ENCODE peak calls at places on chromosome 7, in six cellular contexts. U is PC-3, R is thyroid gland, N is AG04450, I is GM12878, C is pancreas. H is an unnamed sample.

GRCh38 chr7:51209426-51209825 is 107.2 kb downstream of the COBL start:
- DNase-seq in U (no peak), C (no peak), R (no peak), N (no peak), I (no peak), H (no peak)

GRCh38 chr7:123749537-123749857 is 694 bp upstream of the WASL start:
- DNase-seq in R (no peak), N (peak; percentile 24), I (no peak), C (no peak), U (peak; percentile 70), H (no peak)

GRCh38 chr7:27183682-27184341 is 1.2 kb downstream of the HOXA11 start:
- DNase-seq in N (no peak), C (peak; percentile 6), U (no peak), R (no peak), I (no peak), H (no peak)

GRCh38 chr7:22949944-22950343 is 64.0 kb downstream of the HYCC1 start:
- DNase-seq in I (no peak), C (no peak), U (no peak), R (no peak), N (no peak), H (no peak)

GRCh38 chr7:74181821-74182220 is 7.7 kb downstream of the EIF4H start:
- DNase-seq in C (no peak), I (no peak), R (no peak), N (no peak), U (no peak), H (no peak)

GRCh38 chr7:98831641-98832221 is 38.1 kb downstream of the TMEM130 start:
- DNase-seq in I (no peak), C (no peak), U (peak; percentile 25), N (no peak), R (no peak), H (peak; percentile 44)

GRCh38 chr7:65832281-65832680 is 40.6 kb upstream of the VKORC1L1 start:
- DNase-seq in C (no peak), R (peak; percentile 60), N (no peak), I (no peak), U (peak; percentile 16), H (peak; percentile 33)

GRCh38 chr7:20085086-20085485 is 132.1 kb downstream of the MACC1 start:
- DNase-seq in I (no peak), R (no peak), N (no peak), C (no peak), U (no peak), H (no peak)

GRCh38 chr7:44386139-44386913 is 60.9 kb upstream of the CAMK2B start:
- DNase-seq in R (peak; percentile 67), N (no peak), U (no peak), C (peak; percentile 5), I (no peak), H (no peak)

GRCh38 chr7:116671681-116672595 is at the start of gene MET:
- DNase-seq in N (peak; percentile 21), C (peak; percentile 90), I (no peak), R (peak; percentile 91), U (peak; percentile 90), H (peak; percentile 68)

GRCh38 chr7:74334026-74334425 is 44.8 kb downstream of the CLIP2 start:
- DNase-seq in R (no peak), N (peak; percentile 42), C (no peak), U (peak; percentile 4), I (no peak), H (no peak)

GRCh38 chr7:36266201-36266600 is 113.1 kb downstream of the EEPD1 start:
- DNase-seq in N (no peak), R (no peak), U (no peak), I (no peak), C (no peak), H (no peak)

GRCh38 chr7:47336178-47337020 is 245.5 kb downstream of the TNS3 start:
- DNase-seq in N (peak; percentile 48), R (peak; percentile 79), U (no peak), C (no peak), I (no peak), H (no peak)

GRCh38 chr7:139711991-139712753 is 65.6 kb downstream of the HIPK2 start:
- DNase-seq in I (no peak), U (no peak), R (no peak), N (no peak), C (no peak), H (no peak)

GRCh38 chr7:127887631-127888030 is 143.6 kb downstream of the LRRC4 start:
- DNase-seq in C (no peak), N (no peak), U (no peak), I (no peak), R (no peak), H (no peak)

GRCh38 chr7:85023066-85023687 is 163.7 kb downstream of the SEMA3D start:
- DNase-seq in U (peak; percentile 69), R (peak; percentile 4), N (peak; percentile 15), I (no peak), C (peak; percentile 13), H (peak; percentile 61)

GRCh38 chr7:76011437-76011836 is 17.0 kb upstream of the TMEM120A start:
- DNase-seq in I (no peak), N (peak; percentile 80), U (no peak), R (no peak), C (no peak), H (no peak)

GRCh38 chr7:43954524-43955228 is 28.4 kb downstream of the UBE2D4 start:
- DNase-seq in C (peak; percentile 29), U (peak; percentile 69), R (peak; percentile 9), N (peak; percentile 11), I (peak; percentile 7), H (peak; percentile 20)

GRCh38 chr7:84271550-84271949 is 77.0 kb upstream of the SEMA3A start:
- DNase-seq in C (no peak), N (no peak), R (no peak), U (no peak), I (no peak), H (no peak)

GRCh38 chr7:127751723-127752448 is 99.9 kb downstream of the SND1 start:
- DNase-seq in U (no peak), C (no peak), N (no peak), I (no peak), R (peak; percentile 26), H (no peak)

DNA sequence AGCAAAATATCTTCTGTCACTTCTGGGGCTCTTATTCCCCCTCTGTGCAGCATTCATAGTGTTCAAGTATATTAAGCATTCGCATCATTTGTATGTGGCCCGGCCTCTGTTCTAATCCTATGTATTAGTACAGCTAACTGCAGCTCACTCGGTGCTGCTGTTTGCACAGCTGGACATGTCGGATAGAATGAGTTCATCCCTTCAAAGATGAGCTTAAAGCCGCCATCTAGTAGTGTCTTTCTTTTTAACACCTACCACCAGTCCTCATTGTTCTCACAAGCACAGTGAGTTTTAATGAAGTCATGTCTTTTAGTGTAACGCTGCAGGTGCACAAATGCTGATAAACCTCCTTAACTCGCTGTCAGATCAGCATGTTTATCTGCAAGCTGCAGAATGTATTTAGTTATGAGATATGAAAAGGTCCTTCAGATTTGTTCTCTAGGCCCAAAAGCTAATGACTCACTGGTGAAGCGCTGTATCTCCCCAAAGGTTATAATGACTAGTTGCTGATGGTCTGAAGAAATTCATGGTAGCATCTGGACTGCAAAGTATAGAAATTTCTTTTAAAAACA is 247.5 kb downstream of the MTERF1 start:
- DNase-seq in N (no peak), C (no peak), I (no peak), U (no peak), R (no peak), H (no peak)
- TF ChIP-seq CTCF in N (no peak), C (no peak), I (no peak), U (no peak), R (no peak), H (no peak)

DNA sequence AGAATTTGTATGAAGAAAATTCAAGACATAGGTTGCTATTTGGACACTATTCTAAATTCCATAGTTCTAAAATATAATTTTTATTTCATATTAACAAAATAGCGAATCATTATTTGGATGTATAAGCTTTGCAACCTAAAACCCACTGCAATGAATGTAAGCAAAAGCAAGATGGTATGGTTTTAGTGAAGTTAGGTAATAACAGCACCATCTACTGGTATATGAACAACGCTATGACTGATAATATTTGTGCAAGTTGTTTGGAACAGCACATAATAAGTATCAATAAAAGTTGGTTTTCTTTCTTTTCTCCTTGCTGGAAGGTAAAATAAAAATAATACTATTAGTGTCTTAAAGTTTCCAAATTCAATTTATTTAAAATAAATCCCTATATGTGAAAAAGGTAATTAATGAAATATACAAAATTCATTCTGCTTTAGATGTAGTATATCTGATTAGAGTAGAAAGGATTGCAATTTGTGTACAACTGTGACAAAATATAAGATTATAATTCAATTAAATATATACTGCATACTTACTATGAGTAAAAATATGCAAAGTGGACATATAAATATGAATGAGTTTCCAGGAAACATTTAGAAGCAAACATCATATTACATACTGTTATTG is 79.0 kb upstream of the LSM8 start:
- DNase-seq in C (no peak), I (no peak), U (peak; percentile 54), R (no peak), N (no peak), H (no peak)
- TF ChIP-seq CTCF in C (no peak), I (peak; percentile 52), U (peak; percentile 70), R (no peak), N (peak; percentile 66), H (peak; percentile 35)

DNA sequence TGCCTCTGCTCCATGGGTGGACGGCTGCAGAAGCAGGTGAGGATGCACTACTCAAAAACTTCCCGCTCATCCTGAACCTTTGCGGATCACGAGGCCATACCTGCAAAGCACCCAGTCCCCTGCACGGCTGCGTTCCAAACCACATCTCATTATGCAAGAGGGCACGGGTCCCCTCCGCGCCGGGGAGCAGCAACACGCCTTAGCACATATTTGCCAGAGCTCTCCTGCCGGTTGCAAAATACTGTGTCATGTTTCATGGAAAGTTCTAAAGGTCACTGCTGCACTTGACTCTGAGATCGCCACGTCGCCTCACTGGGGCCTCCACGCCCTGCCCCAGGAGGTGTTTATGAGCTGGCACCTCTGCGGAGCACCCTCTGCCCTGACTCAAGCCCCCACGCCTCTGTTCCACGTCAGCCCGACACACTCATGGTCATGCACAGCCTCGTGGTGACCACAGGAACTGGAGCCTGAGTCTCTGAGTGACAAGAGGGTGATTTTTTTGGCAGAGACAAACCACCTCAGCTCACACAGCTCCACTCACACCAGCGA is 131.8 kb downstream of the PRKAG2 start:
- DNase-seq in R (peak; percentile 42), U (peak; percentile 88), I (no peak), C (peak; percentile 82), N (no peak), H (no peak)
- TF ChIP-seq CTCF in R (no peak), U (peak; percentile 61), I (no peak), C (peak; percentile 24), N (peak; percentile 52), H (no peak)

GRCh38 chr7:155263522-155264197 is 34.0 kb upstream of the INSIG1 start:
- DNase-seq in R (no peak), U (no peak), I (no peak), C (no peak), N (no peak), H (no peak)
- TF ChIP-seq CTCF in R (no peak), U (peak; percentile 16), I (no peak), C (no peak), N (peak; percentile 12), H (no peak)

GRCh38 chr7:101126651-101127459 is at the start of gene SERPINE1:
- DNase-seq in I (peak; percentile 47), R (peak; percentile 84), N (peak; percentile 99), U (peak; percentile 62), C (peak; percentile 52), H (peak; percentile 41)
- TF ChIP-seq CTCF in I (no peak), R (no peak), N (peak; percentile 49), U (peak; percentile 20), C (no peak), H (no peak)